ENCODE peak calls at places on chromosomes 6 and 20, in four cellular contexts. H, D, T and K are unnamed samples.

GRCh38 chr6:158711264-158711663 is 61.4 kb downstream of the SYTL3 start:
- DNase-seq in H (no peak), T (no peak), D (no peak), K (no peak)

GRCh38 chr6:35776364-35777215 is at the start of gene CLPSL2:
- DNase-seq in H (no peak), T (no peak), D (no peak), K (peak)

GRCh38 chr6:1624071-1624847 is 14.5 kb downstream of the FOXC1 start:
- DNase-seq in D (no peak), H (no peak), T (no peak), K (peak)

GRCh38 chr6:158283304-158284005 is 28.8 kb upstream of the TULP4 start:
- DNase-seq in T (no peak), D (no peak), H (no peak), K (no peak)

GRCh38 chr6:41652876-41653641 is 14.8 kb downstream of the MDFI start:
- DNase-seq in H (no peak), D (peak), T (no peak), K (no peak)

GRCh38 chr6:144012534-144012933 is 4.5 kb upstream of the PLAGL1 start:
- DNase-seq in D (no peak), H (no peak), T (no peak), K (no peak)

GRCh38 chr20:37407573-37408002 is 61.6 kb downstream of the SRC start:
- DNase-seq in H (no peak), T (no peak), D (peak), K (peak)

GRCh38 chr20:39112196-39112743 is 150.1 kb downstream of the DHX35 start:
- DNase-seq in H (no peak), T (peak), D (no peak), K (peak)

GRCh38 chr6:45613678-45614077 is 235.9 kb upstream of the SUPT3H start:
- DNase-seq in D (no peak), H (peak), T (peak), K (no peak)